ENCODE peak calls at places on chromosomes 3 and 15, in eight cellular contexts. D is foreskin keratinocyte; A is Caki2; Y is frontal cortex; X is astrocyte; B is NCI-H2081; C is activated T-cell treated with anti-CD3 and anti-CD28 coated beads, Interleukin-2, amount 50 U/mL, for 24 hours; E is progenitor cell of endocrine pancreas. Q is an unnamed sample.

GRCh38 chr3:156816091-156816793 is 9.9 kb upstream of the LEKR1 start:
- DNase-seq in X (peak), Y (peak), D (no peak), C (peak), B (no peak), A (no peak), E (peak), Q (no peak)

GRCh38 chr3:173584093-173584833 is 186.7 kb downstream of the NLGN1 start:
- DNase-seq in D (peak), C (no peak), Y (peak), X (peak), B (peak), A (peak), E (no peak), Q (no peak)

GRCh38 chr3:187044871-187045552 is 94.3 kb downstream of the RPL39L start:
- DNase-seq in C (no peak), E (no peak), Y (no peak), X (no peak), B (no peak), D (no peak), A (no peak), Q (no peak)

GRCh38 chr3:53243165-53243564 is 12.7 kb downstream of the TKT start:
- DNase-seq in B (no peak), D (peak), E (no peak), X (peak), A (no peak), C (no peak), Y (no peak), Q (no peak)

GRCh38 chr15:89469331-89470107 is 26.9 kb downstream of the RHCG start:
- DNase-seq in B (peak), C (no peak), Y (no peak), X (no peak), E (no peak), D (no peak), A (no peak), Q (no peak)

GRCh38 chr3:62562017-62562416 is 188.7 kb upstream of the FEZF2 start:
- DNase-seq in A (no peak), E (no peak), B (no peak), Y (no peak), D (peak), X (peak), C (no peak), Q (no peak)

GRCh38 chr3:46356909-46357308 is 3.0 kb downstream of the CCR2 start:
- DNase-seq in B (peak), C (no peak), D (no peak), Y (no peak), A (peak), E (no peak), X (no peak), Q (no peak)

GRCh38 chr3:59717679-59718205 is 667.9 kb upstream of the CFAP20DC start:
- DNase-seq in B (no peak), A (no peak), C (no peak), Y (no peak), E (no peak), X (no peak), D (no peak), Q (no peak)

GRCh38 chr15:75606711-75607684 is 18.5 kb downstream of the SNUPN start:
- DNase-seq in E (no peak), X (peak), C (peak), Y (no peak), B (no peak), A (no peak), D (no peak), Q (peak)

GRCh38 chr3:112492124-112492523 is 7.1 kb downstream of the BTLA start:
- DNase-seq in D (no peak), E (no peak), A (no peak), X (no peak), C (no peak), B (no peak), Y (no peak), Q (no peak)

GRCh38 chr3:105835606-105836005 is 33.2 kb downstream of the CBLB start:
- DNase-seq in D (no peak), Y (no peak), C (no peak), B (peak), A (no peak), E (no peak), X (no peak), Q (no peak)

GRCh38 chr3:28835751-28836150 is 445.1 kb upstream of the RBMS3 start:
- DNase-seq in D (peak), Y (peak), B (no peak), E (no peak), A (no peak), C (no peak), X (no peak), Q (no peak)